ENCODE peak calls at places on chromosomes 6 and 20, in four cellular contexts. W, M, D and Q are unnamed samples.

GRCh38 chr6:47106216-47106615 is 64.1 kb upstream of the ADGRF1 start:
- DNase-seq in W (no peak), M (no peak), D (no peak), Q (no peak)

GRCh38 chr6:43951063-43951755 is 176.0 kb downstream of the MRPL14 start:
- DNase-seq in W (peak), M (no peak), D (peak), Q (peak)

GRCh38 chr20:48716086-48716485 is 111.7 kb downstream of the PREX1 start:
- DNase-seq in W (no peak), M (no peak), D (no peak), Q (no peak)

GRCh38 chr6:114200896-114201295 is 141.9 kb downstream of the HS3ST5 start:
- DNase-seq in W (no peak), M (no peak), D (no peak), Q (no peak)

GRCh38 chr6:135267085-135267484 is 86.0 kb downstream of the MYB start:
- DNase-seq in W (no peak), M (no peak), D (no peak), Q (no peak)

GRCh38 chr20:52943185-52943841 is 28.8 kb upstream of the TSHZ2 start:
- DNase-seq in W (no peak), M (no peak), D (no peak), Q (no peak)

GRCh38 chr6:109117346-109118035 is 22.2 kb downstream of the CEP57L1 start:
- DNase-seq in W (no peak), M (no peak), D (no peak), Q (no peak)

GRCh38 chr20:19821605-19822004 is 63.5 kb downstream of the RIN2 start:
- DNase-seq in W (no peak), M (no peak), D (no peak), Q (no peak)

GRCh38 chr20:23607497-23608245 is 2.0 kb upstream of the CST9 start:
- DNase-seq in W (no peak), M (no peak), D (no peak), Q (no peak)

GRCh38 chr6:67345946-67346345 is 1289.1 kb upstream of the ADGRB3 start:
- DNase-seq in W (no peak), M (no peak), D (no peak), Q (no peak)

GRCh38 chr6:3022765-3023662 is 23.3 kb downstream of the NQO2 start:
- DNase-seq in W (no peak), M (no peak), D (no peak), Q (no peak)

GRCh38 chr6:125312950-125313349 is 11.2 kb upstream of the HDDC2 start:
- DNase-seq in W (no peak), M (no peak), D (no peak), Q (no peak)

GRCh38 chr20:4083103-4083864 is 67.9 kb upstream of the RNF24 start:
- DNase-seq in W (no peak), M (no peak), D (no peak), Q (no peak)

GRCh38 chr20:38296433-38296832 is 7.5 kb upstream of the BPI start:
- DNase-seq in W (no peak), M (no peak), D (no peak), Q (no peak)

GRCh38 chr6:21953831-21954801 is 342.7 kb downstream of the PRL start:
- DNase-seq in W (no peak), M (peak), D (no peak), Q (no peak)
- H3K4me2 ChIP-seq in W (no peak), M (peak), D (no peak), Q (no peak)

GRCh38 chr20:57716893-57717292 is 7.1 kb upstream of the PMEPA1 start:
- DNase-seq in W (no peak), M (no peak), D (no peak), Q (no peak)

GRCh38 chr20:57716202-57716601 is 6.4 kb upstream of the PMEPA1 start:
- DNase-seq in W (no peak), M (no peak), D (no peak), Q (no peak)

GRCh38 chr20:57719951-57720350 is 10.1 kb upstream of the PMEPA1 start:
- DNase-seq in W (no peak), M (no peak), D (no peak), Q (no peak)

GRCh38 chr20:57718490-57719009 is 8.7 kb upstream of the PMEPA1 start:
- DNase-seq in W (peak), M (peak), D (peak), Q (peak)

GRCh38 chr20:57717797-57718196 is 8.0 kb upstream of the PMEPA1 start:
- DNase-seq in W (no peak), M (no peak), D (no peak), Q (peak)
- H2AFZ ChIP-seq in W (no peak), M (no peak), D (no peak), Q (peak)

GRCh38 chr6:20306491-20306890 is 94.2 kb upstream of the MBOAT1 start:
- DNase-seq in W (no peak), M (no peak), D (peak), Q (no peak)
- H3K4me2 ChIP-seq in W (no peak), M (no peak), D (no peak), Q (no peak)

DNA sequence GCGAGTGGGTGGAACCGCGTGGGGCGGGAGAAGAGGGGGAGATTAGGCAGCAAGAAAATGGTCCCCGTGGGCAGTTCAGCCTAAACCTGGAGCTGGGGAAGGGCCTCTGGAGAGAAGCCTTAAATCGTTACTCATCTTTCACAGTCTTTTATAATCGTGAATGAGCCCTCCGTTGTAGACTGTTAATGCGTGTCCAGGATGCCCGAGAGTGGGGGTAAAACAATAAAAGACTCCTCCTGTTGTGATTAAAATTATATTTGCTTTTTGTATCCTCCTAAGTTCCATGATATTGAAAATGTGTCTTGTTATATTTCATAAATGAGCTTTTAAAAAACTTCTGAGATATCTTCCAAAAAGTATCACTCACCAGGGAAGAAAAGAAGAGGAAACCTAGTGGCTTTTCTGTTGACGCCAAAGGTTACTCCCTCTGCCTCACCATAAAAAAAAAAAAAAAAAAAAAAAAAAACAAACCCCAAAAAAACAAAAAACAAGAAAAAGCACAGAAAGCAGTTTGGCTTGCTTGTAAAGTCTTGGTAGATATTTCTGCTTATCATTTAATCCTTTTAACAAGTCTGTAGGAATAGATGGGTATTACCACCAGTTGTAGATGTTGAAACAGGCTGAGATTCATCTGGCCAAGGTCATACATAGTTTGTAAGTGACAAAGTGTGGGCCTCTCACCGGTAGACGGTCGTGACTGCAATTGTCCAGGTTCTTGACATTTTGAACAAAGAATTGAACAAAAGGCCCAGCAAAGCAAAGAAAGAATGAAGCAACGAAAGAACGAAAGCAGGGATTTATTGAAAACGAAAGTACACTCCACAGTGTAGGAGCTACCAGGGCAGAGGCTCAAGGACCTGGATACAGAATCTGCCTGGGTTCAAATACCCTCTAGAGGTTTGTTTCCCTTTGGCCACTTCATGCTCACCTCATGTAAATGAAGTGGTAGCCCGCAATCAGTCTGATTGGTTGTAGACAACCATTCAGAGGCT is 11.4 kb upstream of the ELOVL5 start:
- DNase-seq in W (no peak), M (peak), D (no peak), Q (no peak)
- H2AFZ ChIP-seq in W (peak), M (peak), D (peak), Q (peak)

GRCh38 chr20:13492001-13492480 is 146.7 kb downstream of the TASP1 start:
- DNase-seq in W (peak), M (no peak), D (peak), Q (peak)
- H3K4me2 ChIP-seq in W (peak), M (no peak), D (peak), Q (no peak)

DNA sequence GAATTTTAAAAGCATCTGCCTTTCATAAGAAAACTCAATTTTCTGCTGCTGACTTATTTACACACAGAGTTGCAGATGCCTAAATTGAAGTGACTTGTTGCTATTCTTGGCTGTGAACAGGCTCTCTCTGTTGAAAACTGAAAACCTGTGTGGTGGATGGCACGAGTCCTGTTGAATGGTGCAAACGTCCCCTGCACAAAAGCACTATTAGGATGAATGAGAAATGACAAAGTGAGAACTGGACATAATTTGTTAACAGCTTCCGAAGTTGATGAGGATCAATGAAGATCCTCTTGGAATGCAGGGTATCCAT is 201.7 kb upstream of the PREP start:
- DNase-seq in W (no peak), M (no peak), D (no peak), Q (no peak)
- H2AFZ ChIP-seq in W (no peak), M (no peak), D (no peak), Q (no peak)